ENCODE peak calls at places on chromosomes 3 and 15, in five cellular contexts. One of them, this sample, is unnamed.
A peak's percentile ranks its signal among the peaks of the same experiment; 100 is the strongest.

GRCh38 chr3:176959867-176960266 is 237.4 kb downstream of the TBL1XR1 start:
- DNase-seq in GM12865: no peak
- DNase-seq in NCI-H82: peak; percentile 10
- DNase-seq in H9: no peak
- DNase-seq in effector memory CD8-positive, alpha-beta T cell: no peak
- DNase-seq in this sample: no peak

GRCh38 chr15:71892335-71892734 is 82.0 kb downstream of the NR2E3 start:
- DNase-seq in effector memory CD8-positive, alpha-beta T cell: no peak
- DNase-seq in NCI-H82: no peak
- DNase-seq in H9: no peak
- DNase-seq in GM12865: no peak
- DNase-seq in this sample: no peak

GRCh38 chr3:172869356-172869755 is 118.8 kb downstream of the ECT2 start:
- DNase-seq in GM12865: no peak
- DNase-seq in NCI-H82: no peak
- DNase-seq in H9: no peak
- DNase-seq in effector memory CD8-positive, alpha-beta T cell: no peak
- DNase-seq in this sample: no peak

GRCh38 chr3:101131767-101132166 is 138.5 kb upstream of the ABI3BP start:
- DNase-seq in H9: no peak
- DNase-seq in effector memory CD8-positive, alpha-beta T cell: no peak
- DNase-seq in GM12865: peak; percentile 2
- DNase-seq in NCI-H82: peak; percentile 21
- DNase-seq in this sample: no peak

GRCh38 chr3:72229952-72230351 is 445.0 kb upstream of the PROK2 start:
- DNase-seq in effector memory CD8-positive, alpha-beta T cell: no peak
- DNase-seq in H9: no peak
- DNase-seq in NCI-H82: no peak
- DNase-seq in GM12865: no peak
- DNase-seq in this sample: no peak

GRCh38 chr15:84648539-84648938 is 5.5 kb downstream of the WDR73 start:
- DNase-seq in H9: no peak
- DNase-seq in effector memory CD8-positive, alpha-beta T cell: no peak
- DNase-seq in GM12865: no peak
- DNase-seq in NCI-H82: no peak
- DNase-seq in this sample: no peak

GRCh38 chr3:195075941-195076875 is 194.8 kb downstream of the XXYLT1 start:
- DNase-seq in GM12865: no peak
- DNase-seq in effector memory CD8-positive, alpha-beta T cell: no peak
- DNase-seq in NCI-H82: peak; percentile 63
- DNase-seq in H9: no peak
- DNase-seq in this sample: no peak

GRCh38 chr3:129461022-129461421 is 21.0 kb downstream of the IFT122 start:
- DNase-seq in effector memory CD8-positive, alpha-beta T cell: no peak
- DNase-seq in NCI-H82: no peak
- DNase-seq in H9: no peak
- DNase-seq in GM12865: peak; percentile 24
- DNase-seq in this sample: no peak

GRCh38 chr3:81242871-81243270 is 518.6 kb downstream of the GBE1 start:
- DNase-seq in NCI-H82: peak; percentile 45
- DNase-seq in GM12865: peak; percentile 4
- DNase-seq in effector memory CD8-positive, alpha-beta T cell: no peak
- DNase-seq in H9: no peak
- DNase-seq in this sample: peak; percentile 26

GRCh38 chr15:92733934-92734521 is 78.5 kb upstream of the FAM174B start:
- DNase-seq in H9: peak; percentile 48
- DNase-seq in GM12865: no peak
- DNase-seq in NCI-H82: peak; percentile 55
- DNase-seq in effector memory CD8-positive, alpha-beta T cell: peak; percentile 6
- DNase-seq in this sample: peak; percentile 44